ENCODE peak calls at places on chromosomes 5 and 9, in five cellular contexts. Z is A549, X is GM12878, M is H1, L is HepG2. H is an unnamed sample.

GRCh38 chr9:128208943-128209695 is 5.9 kb downstream of the DNM1 start:
- DNase-seq in Z (no peak), X (no peak), M (no peak), L (no peak), H (peak; percentile 57)

GRCh38 chr9:88458716-88459115 is 70.5 kb downstream of the SPIN1 start:
- DNase-seq in Z (no peak), X (no peak), M (no peak), L (no peak), H (no peak)

GRCh38 chr5:74221413-74221812 is 419.1 kb downstream of the ENC1 start:
- DNase-seq in Z (no peak), X (no peak), M (no peak), L (no peak), H (no peak)

GRCh38 chr5:31471040-31471439 is 60.9 kb downstream of the DROSHA start:
- DNase-seq in Z (no peak), X (no peak), M (no peak), L (no peak), H (no peak)

GRCh38 chr5:9263656-9264055 is 282.2 kb downstream of the SEMA5A start:
- DNase-seq in Z (no peak), X (no peak), M (no peak), L (no peak), H (no peak)

GRCh38 chr5:111676496-111676895 is 80.5 kb downstream of the NREP start:
- DNase-seq in Z (no peak), X (no peak), M (no peak), L (no peak), H (no peak)

GRCh38 chr9:33239922-33240321 is at the start of gene SPINK4:
- DNase-seq in Z (no peak), X (no peak), M (no peak), L (peak; percentile 28), H (peak; percentile 88)

GRCh38 chr5:173180331-173180730 is 36.0 kb downstream of the BNIP1 start:
- DNase-seq in Z (no peak), X (no peak), M (no peak), L (no peak), H (no peak)

GRCh38 chr5:116454417-116454927 is 120.2 kb downstream of the SEMA6A start:
- DNase-seq in Z (no peak), X (peak; percentile 63), M (no peak), L (no peak), H (peak; percentile 5)

GRCh38 chr5:6837519-6838110 is 124.4 kb downstream of the TENT4A start:
- DNase-seq in Z (peak; percentile 10), X (no peak), M (peak; percentile 27), L (no peak), H (peak; percentile 57)

GRCh38 chr9:70607926-70608325 is 193.5 kb upstream of the KLF9 start:
- DNase-seq in Z (no peak), X (no peak), M (no peak), L (no peak), H (no peak)

GRCh38 chr5:44294492-44294891 is 94.7 kb downstream of the FGF10 start:
- DNase-seq in Z (no peak), X (no peak), M (no peak), L (no peak), H (no peak)

GRCh38 chr5:43773032-43773830 is 170.3 kb downstream of the NNT start:
- DNase-seq in Z (no peak), X (no peak), M (peak; percentile 10), L (peak; percentile 35), H (no peak)

GRCh38 chr5:176948458-176948857 is 49.3 kb upstream of the HK3 start:
- DNase-seq in Z (no peak), X (no peak), M (no peak), L (no peak), H (no peak)

GRCh38 chr5:82597437-82597836 is 319.3 kb upstream of the RPS23 start:
- DNase-seq in Z (no peak), X (no peak), M (no peak), L (no peak), H (peak; percentile 13)

GRCh38 chr5:89397096-89397495 is 514.1 kb upstream of the MEF2C start:
- DNase-seq in Z (no peak), X (peak; percentile 48), M (no peak), L (no peak), H (no peak)

GRCh38 chr5:35598707-35599370 is 18.8 kb upstream of the SPEF2 start:
- DNase-seq in Z (no peak), X (no peak), M (peak; percentile 46), L (peak; percentile 62), H (no peak)

GRCh38 chr9:7405924-7406604 is 393.5 kb downstream of the DMAC1 start:
- DNase-seq in Z (no peak), X (no peak), M (no peak), L (no peak), H (no peak)

GRCh38 chr5:98786178-98786853 is 12.9 kb downstream of the RGMB start:
- DNase-seq in Z (no peak), X (no peak), M (no peak), L (no peak), H (no peak)

GRCh38 chr5:7321724-7322123 is 74.2 kb upstream of the ADCY2 start:
- DNase-seq in Z (no peak), X (no peak), M (no peak), L (no peak), H (no peak)

GRCh38 chr5:142056831-142057696 is 44.2 kb upstream of the GNPDA1 start:
- DNase-seq in Z (no peak), X (no peak), M (no peak), L (no peak), H (no peak)

GRCh38 chr9:76018244-76018643 is 127.8 kb downstream of the PCSK5 start:
- DNase-seq in Z (no peak), X (no peak), M (no peak), L (no peak), H (no peak)

GRCh38 chr9:127661342-127661741 is 45.4 kb upstream of the CFAP157 start:
- DNase-seq in Z (no peak), X (no peak), M (no peak), L (no peak), H (no peak)

GRCh38 chr5:59569158-59569557 is 324.4 kb downstream of the PDE4D start:
- DNase-seq in Z (no peak), X (no peak), M (no peak), L (no peak), H (no peak)

GRCh38 chr5:145829708-145830361 is 5.3 kb downstream of the PRELID2 start:
- DNase-seq in Z (no peak), X (no peak), M (no peak), L (peak; percentile 31), H (no peak)

GRCh38 chr5:179275941-179276837 is 69.1 kb downstream of the ADAMTS2 start:
- DNase-seq in Z (no peak), X (no peak), M (no peak), L (peak; percentile 26), H (peak; percentile 46)

GRCh38 chr5:55592388-55593114 is 57.8 kb upstream of the PLPP1 start:
- DNase-seq in Z (no peak), X (no peak), M (no peak), L (no peak), H (no peak)

GRCh38 chr9:76996700-76997099 is 22.8 kb upstream of the FOXB2 start:
- DNase-seq in Z (no peak), X (no peak), M (no peak), L (peak; percentile 12), H (peak; percentile 23)

GRCh38 chr9:129889936-129890717 is 54.9 kb downstream of the USP20 start:
- DNase-seq in Z (no peak), X (peak; percentile 31), M (peak; percentile 53), L (no peak), H (no peak)

DNA sequence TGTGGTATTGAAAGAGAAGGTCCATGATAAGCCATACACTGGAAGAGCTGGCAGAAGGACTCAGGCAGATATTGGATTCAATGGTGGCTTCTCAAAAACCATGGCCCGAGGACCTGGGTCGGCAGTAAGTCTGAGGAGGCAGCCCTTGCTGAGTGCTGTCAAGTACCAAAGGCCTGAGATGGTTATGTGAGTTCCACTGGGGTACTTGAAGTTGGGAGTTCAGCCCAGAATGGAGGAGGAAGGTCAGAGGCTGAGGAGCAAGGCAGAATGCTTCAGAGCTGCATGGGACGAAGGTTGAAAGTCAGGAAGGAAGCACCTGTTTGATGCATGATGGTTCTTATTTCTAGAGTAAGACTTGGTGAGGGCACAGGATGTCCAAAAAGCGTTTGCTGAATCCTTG is 194.9 kb downstream of the DIRAS2 start:
- DNase-seq in Z (no peak), X (no peak), M (no peak), L (no peak), H (no peak)
- TF ChIP-seq HDAC2 in Z (no peak), X (no peak), M (no peak), L (no peak), H (no peak)

GRCh38 chr9:111298831-111299603 is 31.0 kb downstream of the OR2K2 start:
- DNase-seq in Z (peak; percentile 16), X (peak; percentile 37), M (no peak), L (peak; percentile 22), H (peak; percentile 26)
- TF ChIP-seq HDAC2 in Z (no peak), X (no peak), M (no peak), L (no peak), H (no peak)

GRCh38 chr5:140242890-140243585 is 59.9 kb downstream of the PFDN1 start:
- DNase-seq in Z (no peak), X (no peak), M (no peak), L (no peak), H (no peak)

GRCh38 chr5:140242099-140242498 is 60.8 kb downstream of the PFDN1 start:
- DNase-seq in Z (no peak), X (no peak), M (no peak), L (no peak), H (no peak)

GRCh38 chr5:140239939-140240700 is 62.8 kb downstream of the PFDN1 start:
- DNase-seq in Z (peak; percentile 82), X (no peak), M (peak; percentile 67), L (peak; percentile 43), H (peak; percentile 55)

GRCh38 chr5:140239461-140239860 is 63.4 kb downstream of the PFDN1 start:
- DNase-seq in Z (no peak), X (no peak), M (no peak), L (no peak), H (no peak)

GRCh38 chr5:140240987-140241706 is 61.8 kb downstream of the PFDN1 start:
- DNase-seq in Z (peak; percentile 34), X (no peak), M (no peak), L (peak; percentile 79), H (peak; percentile 85)
- TF ChIP-seq HDAC2 in Z (no peak), X (no peak), M (no peak), L (no peak), H (no peak)

GRCh38 chr9:35027871-35028270 is 38.3 kb downstream of the DNAJB5 start:
- DNase-seq in Z (no peak), X (no peak), M (no peak), L (no peak), H (no peak)

GRCh38 chr9:35028341-35028740 is 38.8 kb downstream of the DNAJB5 start:
- DNase-seq in Z (no peak), X (no peak), M (no peak), L (no peak), H (no peak)

GRCh38 chr9:35029241-35029640 is 39.7 kb downstream of the DNAJB5 start:
- DNase-seq in Z (no peak), X (no peak), M (no peak), L (no peak), H (no peak)

GRCh38 chr9:35027361-35027760 is 37.8 kb downstream of the DNAJB5 start:
- DNase-seq in Z (no peak), X (no peak), M (no peak), L (no peak), H (no peak)

DNA sequence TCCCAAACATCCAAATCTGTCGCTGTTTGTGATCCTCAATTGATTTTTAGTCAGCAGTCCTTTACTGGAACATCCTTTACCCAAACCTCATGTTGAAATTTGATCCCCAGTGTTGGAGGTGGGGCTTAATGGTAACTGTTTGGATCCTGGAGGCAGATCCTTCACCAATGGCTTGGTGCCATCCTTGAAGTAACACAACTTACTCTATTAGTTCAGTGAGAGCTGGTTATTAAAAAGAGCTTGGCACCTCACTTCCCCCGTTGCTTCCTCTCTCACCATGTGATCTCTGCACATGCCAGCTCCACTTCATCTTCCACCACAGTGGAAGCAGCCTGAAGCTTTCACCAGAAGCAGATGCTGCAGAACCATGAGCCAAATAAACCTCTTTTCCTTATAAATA is 40.3 kb downstream of the DNAJB5 start:
- DNase-seq in Z (no peak), X (no peak), M (no peak), L (no peak), H (no peak)
- TF ChIP-seq HDAC2 in Z (no peak), X (no peak), M (no peak), L (no peak), H (no peak)

H was measured in K562.